ENCODE peak calls at places on chromosomes 13 and 19, in five cellular contexts. P is fibroblast of villous mesenchyme, V is nucleus accumbens, C is anterior cingulate cortex, O is tibial artery. H is an unnamed sample.

GRCh38 chr19:34651747-34652146 is 25.2 kb downstream of the SCGB2B2 start:
- DNase-seq in V (no peak), O (no peak), P (no peak), C (no peak), H (no peak)

GRCh38 chr13:76210262-76210661 is 574.1 kb downstream of the LMO7 start:
- DNase-seq in O (no peak), P (no peak), V (no peak), C (no peak), H (no peak)

GRCh38 chr19:46859637-46860124 is 1.1 kb upstream of the ARHGAP35 start:
- DNase-seq in P (peak; percentile 80), O (peak; percentile 77), V (no peak), C (no peak), H (no peak)

GRCh38 chr13:113117956-113118327 is 4.7 kb upstream of the F10 start:
- DNase-seq in V (no peak), C (no peak), O (no peak), P (no peak), H (no peak)

GRCh38 chr13:46934749-46935148 is 37.9 kb upstream of the HTR2A start:
- DNase-seq in P (no peak), O (no peak), V (no peak), C (no peak), H (no peak)

GRCh38 chr19:54179921-54180452 is 7.0 kb upstream of the TMC4 start:
- DNase-seq in C (peak; percentile 43), P (peak; percentile 76), O (no peak), V (peak; percentile 55), H (peak; percentile 87)

GRCh38 chr19:38559428-38560401 is 58.0 kb downstream of the MAP4K1 start:
- DNase-seq in C (no peak), O (no peak), V (no peak), P (peak; percentile 5), H (no peak)

GRCh38 chr19:19224852-19225494 is 13.2 kb downstream of the NCAN start:
- DNase-seq in O (peak; percentile 27), P (peak; percentile 79), V (no peak), C (no peak), H (peak; percentile 46)

GRCh38 chr13:101649490-101650126 is 197.1 kb downstream of the ITGBL1 start:
- DNase-seq in O (no peak), P (peak; percentile 93), V (no peak), C (no peak), H (no peak)

GRCh38 chr13:45224181-45224580 is 23.3 kb upstream of the KCTD4 start:
- DNase-seq in C (no peak), O (no peak), V (no peak), P (no peak), H (no peak)

GRCh38 chr19:30870861-30871260 is 478.4 kb downstream of the TSHZ3 start:
- DNase-seq in C (no peak), O (no peak), P (no peak), V (no peak), H (no peak)

GRCh38 chr13:111664060-111664459 is 343.6 kb downstream of the TEX29 start:
- DNase-seq in C (no peak), P (no peak), O (no peak), V (no peak), H (no peak)

GRCh38 chr19:45350477-45351058 is 10.0 kb downstream of the KLC3 start:
- DNase-seq in C (no peak), V (no peak), P (no peak), O (no peak), H (no peak)

GRCh38 chr13:113536461-113537110 is 46.1 kb upstream of the DCUN1D2 start:
- DNase-seq in C (no peak), O (no peak), V (no peak), P (no peak), H (no peak)

GRCh38 chr19:3537438-3538240 is 1.3 kb upstream of the TEKTIP1 start:
- DNase-seq in P (no peak), V (no peak), C (no peak), O (no peak), H (no peak)

GRCh38 chr13:96821381-96821780 is 172.9 kb downstream of the OXGR1 start:
- DNase-seq in C (no peak), P (no peak), V (no peak), O (no peak), H (no peak)

GRCh38 chr19:33630880-33631627 is 9.3 kb downstream of the CHST8 start:
- DNase-seq in P (no peak), O (no peak), C (no peak), V (no peak), H (no peak)

GRCh38 chr13:93740334-93740733 is 513.7 kb downstream of the GPC6 start:
- DNase-seq in V (no peak), O (no peak), C (no peak), P (no peak), H (no peak)

GRCh38 chr13:114077121-114077937 is 55.1 kb downstream of the RASA3 start:
- DNase-seq in C (no peak), P (no peak), V (no peak), O (no peak), H (no peak)

GRCh38 chr19:32200312-32201038 is 144.9 kb upstream of the ZNF507 start:
- DNase-seq in V (peak; percentile 10), P (no peak), O (no peak), C (peak; percentile 19), H (no peak)

GRCh38 chr13:95354680-95355487 is 53.6 kb upstream of the ABCC4 start:
- DNase-seq in O (no peak), V (no peak), C (no peak), P (no peak), H (peak; percentile 54)

GRCh38 chr13:41370736-41371135 is 59.7 kb downstream of the NAA16 start:
- DNase-seq in C (no peak), V (no peak), O (no peak), P (peak; percentile 53), H (peak; percentile 21)

GRCh38 chr19:29887498-29887897 is 54.5 kb upstream of the URI1 start:
- DNase-seq in C (no peak), V (no peak), P (no peak), O (no peak), H (peak; percentile 61)

GRCh38 chr13:46160474-46161066 is 21.4 kb downstream of the LCP1 start:
- DNase-seq in C (no peak), V (no peak), P (peak; percentile 62), O (no peak), H (peak; percentile 82)

GRCh38 chr19:51101171-51101865 is 6.9 kb downstream of the CTU1 start:
- DNase-seq in C (no peak), O (no peak), P (peak; percentile 76), V (no peak), H (no peak)

GRCh38 chr13:30520571-30520970 is 54.8 kb upstream of the HMGB1 start:
- DNase-seq in O (no peak), C (no peak), V (no peak), P (no peak), H (no peak)

GRCh38 chr19:48844472-48844871 is 8.2 kb upstream of the HSD17B14 start:
- DNase-seq in V (no peak), O (no peak), P (peak; percentile 71), C (no peak), H (peak; percentile 52)

GRCh38 chr19:48633148-48634035 is 3.8 kb downstream of the DBP start:
- DNase-seq in V (no peak), O (no peak), C (no peak), P (no peak), H (no peak)

GRCh38 chr19:57648336-57649003 is 15.5 kb downstream of the ZNF211 start:
- DNase-seq in P (no peak), V (no peak), C (no peak), O (no peak), H (no peak)

GRCh38 chr13:86830046-86830445 is 841.1 kb upstream of the SLITRK5 start:
- DNase-seq in V (no peak), C (no peak), O (no peak), P (no peak), H (no peak)

GRCh38 chr13:108425056-108425455 is 155.5 kb downstream of the TNFSF13B start:
- DNase-seq in V (no peak), P (no peak), O (no peak), C (no peak), H (no peak)

GRCh38 chr13:107361666-107362065 is 793.7 kb upstream of the ARGLU1 start:
- DNase-seq in V (no peak), P (no peak), O (no peak), C (no peak), H (no peak)

GRCh38 chr13:73970413-73971055 is 163.7 kb downstream of the KLF12 start:
- DNase-seq in P (no peak), O (no peak), V (no peak), C (no peak), H (no peak)

GRCh38 chr19:13788991-13789390 is 6.3 kb upstream of the ZSWIM4 start:
- DNase-seq in V (no peak), P (peak; percentile 88), O (peak; percentile 58), C (no peak), H (no peak)

GRCh38 chr19:5564930-5565329 is 2.8 kb downstream of the TINCR start:
- DNase-seq in O (no peak), C (no peak), P (no peak), V (no peak), H (no peak)

GRCh38 chr19:37007587-37008220 is 70.5 kb upstream of the ZNF420 start:
- DNase-seq in P (peak; percentile 72), O (no peak), V (peak; percentile 27), C (no peak), H (peak; percentile 77)